ENCODE peak calls at places on chromosome 10, in eight cellular contexts. U is NAMALWA; O is progenitor cell of endocrine pancreas; L is activated naive CD4-positive, alpha-beta T cell; G is GM12891; J is astrocyte of the spinal cord; F is AG08396; H is T follicular helper cell. P is an unnamed sample.

GRCh38 chr10:15262036-15262713 is 93.7 kb upstream of the NMT2 start:
- DNase-seq in F (no peak), H (no peak), G (no peak), O (no peak), J (peak; percentile 23), U (no peak), L (no peak), P (peak; percentile 6)

GRCh38 chr10:98399784-98400183 is 15.2 kb downstream of the PYROXD2 start:
- DNase-seq in G (no peak), J (no peak), H (no peak), F (no peak), O (no peak), L (no peak), U (no peak), P (no peak)

GRCh38 chr10:8312861-8313260 is 258.4 kb downstream of the GATA3 start:
- DNase-seq in L (no peak), H (no peak), F (no peak), G (no peak), U (no peak), J (peak; percentile 64), O (no peak), P (no peak)

GRCh38 chr10:106565546-106565945 is 599.0 kb downstream of the SORCS1 start:
- DNase-seq in O (no peak), F (no peak), L (no peak), J (peak; percentile 30), H (no peak), U (no peak), G (no peak), P (no peak)

GRCh38 chr10:3764626-3765375 is 20.2 kb downstream of the KLF6 start:
- DNase-seq in J (no peak), F (no peak), H (no peak), L (peak; percentile 12), O (no peak), G (no peak), U (no peak), P (no peak)

GRCh38 chr10:132477066-132477397 is 60.6 kb upstream of the INPP5A start:
- DNase-seq in H (no peak), F (no peak), U (no peak), O (no peak), L (no peak), J (no peak), G (no peak), P (no peak)

GRCh38 chr10:71217266-71218045 is 5.1 kb downstream of the UNC5B start:
- DNase-seq in G (no peak), U (no peak), H (no peak), L (no peak), F (peak; percentile 48), O (no peak), J (peak; percentile 29), P (no peak)

GRCh38 chr10:86439544-86439943 is 72.9 kb upstream of the GRID1 start:
- DNase-seq in J (peak; percentile 87), O (no peak), F (peak; percentile 30), U (no peak), L (no peak), H (no peak), G (no peak), P (peak; percentile 13)

GRCh38 chr10:100349672-100350071 is 2.6 kb downstream of the SCD start:
- DNase-seq in H (no peak), U (no peak), F (no peak), J (no peak), O (no peak), L (no peak), G (no peak), P (no peak)

GRCh38 chr10:132855889-132856288 is 69.9 kb upstream of the NKX6-2 start:
- DNase-seq in O (peak; percentile 4), L (no peak), J (no peak), H (no peak), G (no peak), U (no peak), F (no peak), P (no peak)

GRCh38 chr10:60444494-60445064 is 54.9 kb upstream of the ANK3 start:
- DNase-seq in F (no peak), G (no peak), J (peak; percentile 73), U (peak; percentile 40), H (no peak), O (no peak), L (no peak), P (no peak)

GRCh38 chr10:85544956-85545355 is 821.6 kb downstream of the GRID1 start:
- DNase-seq in U (no peak), H (no peak), F (no peak), L (no peak), G (no peak), O (no peak), J (no peak), P (no peak)

GRCh38 chr10:112815238-112816032 is 134.6 kb upstream of the TCF7L2 start:
- DNase-seq in H (no peak), O (no peak), L (no peak), G (no peak), F (peak; percentile 53), J (peak; percentile 60), U (no peak), P (peak; percentile 27)

GRCh38 chr10:21021843-21022594 is 124.9 kb upstream of the NEBL start:
- DNase-seq in H (no peak), O (no peak), F (no peak), U (peak; percentile 23), G (no peak), L (no peak), J (no peak), P (peak; percentile 1)

GRCh38 chr10:110207805-110208613 is 604 bp downstream of the MXI1 start:
- DNase-seq in U (peak; percentile 78), G (peak; percentile 29), H (peak; percentile 46), F (peak; percentile 41), J (peak; percentile 28), O (no peak), L (peak; percentile 38), P (peak; percentile 44)

GRCh38 chr10:31101123-31101522 is 69.5 kb upstream of the ZNF438 start:
- DNase-seq in F (peak; percentile 59), G (no peak), H (no peak), J (peak; percentile 95), U (no peak), L (peak; percentile 22), O (no peak), P (no peak)

GRCh38 chr10:46558141-46558410 is 1.6 kb upstream of the GPRIN2 start:
- DNase-seq in J (no peak), G (no peak), O (no peak), L (no peak), F (no peak), H (no peak), U (no peak), P (no peak)

GRCh38 chr10:23203369-23204325 is 11.5 kb downstream of the PTF1A start:
- DNase-seq in U (no peak), G (no peak), F (no peak), O (no peak), J (no peak), L (no peak), H (no peak), P (no peak)

GRCh38 chr10:129786216-129786615 is 177.9 kb downstream of the EBF3 start:
- DNase-seq in L (no peak), F (no peak), G (no peak), H (no peak), J (no peak), O (no peak), U (no peak), P (no peak)

GRCh38 chr10:4685495-4685894 is 140.5 kb upstream of the AKR1E2 start:
- DNase-seq in G (no peak), U (no peak), L (no peak), F (no peak), O (no peak), H (no peak), J (no peak), P (no peak)

GRCh38 chr10:69459893-69460575 is 8.8 kb downstream of the TSPAN15 start:
- DNase-seq in U (no peak), G (no peak), H (no peak), O (no peak), F (no peak), L (no peak), J (no peak), P (no peak)

GRCh38 chr10:101467286-101467770 is 113.4 kb downstream of the BTRC start:
- DNase-seq in U (peak; percentile 87), O (no peak), J (peak; percentile 75), F (peak; percentile 64), G (peak; percentile 39), L (no peak), H (peak; percentile 6), P (peak; percentile 62)

GRCh38 chr10:71077796-71078453 is 134.4 kb upstream of the UNC5B start:
- DNase-seq in U (no peak), O (peak; percentile 3), G (no peak), J (no peak), H (no peak), L (no peak), F (no peak), P (no peak)

GRCh38 chr10:133104076-133104965 is 16.6 kb downstream of the ADGRA1 start:
- DNase-seq in J (no peak), U (no peak), O (no peak), L (no peak), H (no peak), F (no peak), G (no peak), P (no peak)

GRCh38 chr10:43076876-43077420 is at the start of gene RET:
- DNase-seq in J (no peak), H (no peak), F (peak; percentile 58), L (no peak), U (no peak), G (peak; percentile 48), O (no peak), P (no peak)

GRCh38 chr10:5628366-5628765 is 38.0 kb downstream of the ASB13 start:
- DNase-seq in H (no peak), J (no peak), L (no peak), O (no peak), F (peak; percentile 68), G (no peak), U (no peak), P (no peak)

GRCh38 chr10:103951942-103952341 is 15.0 kb upstream of the SLK start:
- DNase-seq in H (no peak), G (no peak), L (no peak), O (no peak), J (no peak), F (no peak), U (no peak), P (peak; percentile 29)

GRCh38 chr10:96501985-96502384 is 11.7 kb downstream of the TLL2 start:
- DNase-seq in F (no peak), U (no peak), L (no peak), G (no peak), O (no peak), H (no peak), J (peak; percentile 24), P (no peak)

GRCh38 chr10:15182541-15183207 is 14.2 kb upstream of the NMT2 start:
- DNase-seq in L (no peak), G (no peak), F (no peak), U (no peak), H (no peak), J (no peak), O (no peak), P (no peak)

GRCh38 chr10:72173635-72174296 is 42.0 kb upstream of the ANAPC16 start:
- DNase-seq in U (no peak), F (no peak), G (no peak), J (peak; percentile 58), O (no peak), H (no peak), L (no peak), P (no peak)

GRCh38 chr10:26879744-26880143 is 19.0 kb upstream of the ABI1 start:
- DNase-seq in L (no peak), U (no peak), G (no peak), H (no peak), F (no peak), J (no peak), O (no peak), P (peak; percentile 39)

GRCh38 chr10:78134919-78135318 is 101.3 kb downstream of the RPS24 start:
- DNase-seq in H (no peak), F (no peak), U (no peak), O (no peak), G (no peak), J (no peak), L (no peak), P (no peak)

GRCh38 chr10:4058514-4059029 is 273.6 kb upstream of the KLF6 start:
- DNase-seq in H (no peak), G (no peak), U (no peak), L (no peak), F (no peak), O (no peak), J (no peak), P (no peak)

GRCh38 chr10:110416776-110417732 is 80.7 kb upstream of the DUSP5 start:
- DNase-seq in U (no peak), J (no peak), O (no peak), H (no peak), G (no peak), F (no peak), L (no peak), P (no peak)